ENCODE peak calls at places on chromosomes 4 and X, in four cellular contexts. R is HCT116, Y is transverse colon, D is A549. S is an unnamed sample.

GRCh38 chr4:163915896-163916295 is 421.4 kb downstream of the TMA16 start:
- DNase-seq in R (no peak), Y (no peak), D (no peak), S (no peak)

GRCh38 chr4:70715097-70715496 is 6.7 kb upstream of the RUFY3 start:
- DNase-seq in R (no peak), Y (no peak), D (no peak), S (no peak)

GRCh38 chr4:31239886-31240285 is 519.7 kb downstream of the PCDH7 start:
- DNase-seq in R (no peak), Y (no peak), D (no peak), S (no peak)

GRCh38 chr4:1728061-1728980 is 7.0 kb downstream of the TACC3 start:
- DNase-seq in R (no peak), Y (no peak), D (no peak), S (no peak)

GRCh38 chr4:48664938-48665337 is 115.1 kb downstream of the FRYL start:
- DNase-seq in R (no peak), Y (no peak), D (no peak), S (no peak)

GRCh38 chrX:44935640-44936039 is 62.7 kb downstream of the KDM6A start:
- DNase-seq in R (no peak), Y (no peak), D (no peak), S (no peak)

GRCh38 chr4:54940996-54941395 is 184.4 kb downstream of the KDR start:
- DNase-seq in R (no peak), Y (no peak), D (no peak), S (no peak)

GRCh38 chr4:145545538-145546224 is 64.0 kb downstream of the SMAD1 start:
- DNase-seq in R (peak), Y (peak), D (peak), S (peak)

GRCh38 chrX:9310596-9310995 is 154.3 kb upstream of the TBL1X start:
- DNase-seq in R (no peak), Y (no peak), D (no peak), S (no peak)

GRCh38 chr4:648579-649292 is 23.4 kb downstream of the PDE6B start:
- DNase-seq in R (no peak), Y (no peak), D (no peak), S (no peak)

GRCh38 chrX:54479471-54480122 is 16.4 kb downstream of the FGD1 start:
- DNase-seq in R (no peak), Y (no peak), D (no peak), S (no peak)

GRCh38 chr4:94665500-94666398 is 92.0 kb upstream of the BMPR1B start:
- DNase-seq in R (no peak), Y (no peak), D (peak), S (no peak)

GRCh38 chr4:121034010-121034409 is 38.3 kb downstream of the NDNF start:
- DNase-seq in R (no peak), Y (no peak), D (no peak), S (no peak)

GRCh38 chr4:154973636-154974035 is 192.6 kb downstream of the RBM46 start:
- DNase-seq in R (no peak), Y (no peak), D (no peak), S (no peak)

GRCh38 chrX:16876696-16877095 is 6.5 kb upstream of the RBBP7 start:
- DNase-seq in R (no peak), Y (no peak), D (no peak), S (no peak)

GRCh38 chrX:41922125-41922521 is 1.2 kb downstream of the CASK start:
- DNase-seq in R (no peak), Y (no peak), D (no peak), S (no peak)

GRCh38 chr4:140367738-140368137 is 5.7 kb upstream of the SCOC start:
- DNase-seq in R (peak), Y (no peak), D (no peak), S (peak)

GRCh38 chr4:11074581-11075241 is 354.0 kb downstream of the HS3ST1 start:
- DNase-seq in R (no peak), Y (no peak), D (no peak), S (no peak)

GRCh38 chr4:137343221-137343620 is 189.1 kb downstream of the PCDH18 start:
- DNase-seq in R (no peak), Y (no peak), D (no peak), S (no peak)

GRCh38 chrX:17710836-17711235 is 26.5 kb upstream of the SCML1 start:
- DNase-seq in R (no peak), Y (no peak), D (no peak), S (no peak)

GRCh38 chr4:121655320-121656268 is 41.2 kb downstream of the ANXA5 start:
- DNase-seq in R (no peak), Y (no peak), D (no peak), S (no peak)

GRCh38 chr4:157043131-157043530 is 32.8 kb upstream of the GLRB start:
- DNase-seq in R (no peak), Y (no peak), D (no peak), S (no peak)

GRCh38 chr4:5710962-5711478 is at the start of gene EVC:
- DNase-seq in R (no peak), Y (peak), D (peak), S (peak)

GRCh38 chr4:15691346-15692140 is 9.9 kb downstream of the FAM200B start:
- DNase-seq in R (no peak), Y (no peak), D (no peak), S (no peak)

GRCh38 chrX:139204576-139204902 is 326.0 kb upstream of the F9 start:
- DNase-seq in R (no peak), Y (no peak), D (no peak), S (no peak)

GRCh38 chrX:139203681-139204575 is 326.6 kb upstream of the F9 start:
- DNase-seq in R (no peak), Y (no peak), D (no peak), S (no peak)

GRCh38 chrX:139206914-139207313 is 323.6 kb upstream of the F9 start:
- DNase-seq in R (no peak), Y (no peak), D (no peak), S (no peak)

GRCh38 chrX:139202742-139203410 is 327.7 kb upstream of the F9 start:
- DNase-seq in R (no peak), Y (no peak), D (no peak), S (no peak)

GRCh38 chrX:139204903-139205667 is 325.5 kb upstream of the F9 start:
- DNase-seq in R (no peak), Y (peak), D (peak), S (no peak)
- TF ChIP-seq POLR2A in R (no peak), Y (no peak), D (no peak), S (no peak)

DNA sequence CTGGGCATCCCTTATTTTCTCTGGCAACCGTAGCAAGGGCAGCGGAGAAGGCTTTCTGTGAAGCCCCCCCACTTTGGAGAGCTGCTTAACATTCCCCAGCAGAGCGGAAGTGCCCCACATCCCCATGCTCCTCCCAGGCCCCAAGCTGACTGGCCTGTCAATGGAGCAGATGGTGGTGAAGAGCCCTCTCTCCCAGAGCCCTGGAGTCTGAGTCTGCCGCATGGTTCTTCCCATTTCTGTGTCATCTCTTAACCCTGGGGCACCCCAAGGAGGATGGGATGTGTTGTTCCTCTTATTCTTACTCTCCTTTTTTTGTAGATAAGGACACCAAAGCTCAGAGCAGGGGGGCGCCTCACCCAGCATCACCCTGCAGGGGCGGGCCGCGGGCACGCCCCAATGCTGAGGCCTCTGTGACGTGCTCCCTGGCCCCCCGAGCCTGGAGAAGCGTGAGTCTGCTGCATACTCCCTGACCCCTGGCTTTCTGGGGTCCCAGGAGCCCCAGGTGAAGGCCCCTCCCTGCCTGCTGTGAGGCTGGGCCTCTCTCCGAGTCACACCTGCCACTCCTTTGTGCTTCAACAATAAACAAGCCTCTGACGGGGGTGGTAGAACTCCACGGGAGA is 35.9 kb downstream of the ADRA2C start:
- DNase-seq in R (no peak), Y (no peak), D (no peak), S (no peak)
- TF ChIP-seq POLR2A in R (no peak), Y (no peak), D (no peak), S (no peak)

DNA sequence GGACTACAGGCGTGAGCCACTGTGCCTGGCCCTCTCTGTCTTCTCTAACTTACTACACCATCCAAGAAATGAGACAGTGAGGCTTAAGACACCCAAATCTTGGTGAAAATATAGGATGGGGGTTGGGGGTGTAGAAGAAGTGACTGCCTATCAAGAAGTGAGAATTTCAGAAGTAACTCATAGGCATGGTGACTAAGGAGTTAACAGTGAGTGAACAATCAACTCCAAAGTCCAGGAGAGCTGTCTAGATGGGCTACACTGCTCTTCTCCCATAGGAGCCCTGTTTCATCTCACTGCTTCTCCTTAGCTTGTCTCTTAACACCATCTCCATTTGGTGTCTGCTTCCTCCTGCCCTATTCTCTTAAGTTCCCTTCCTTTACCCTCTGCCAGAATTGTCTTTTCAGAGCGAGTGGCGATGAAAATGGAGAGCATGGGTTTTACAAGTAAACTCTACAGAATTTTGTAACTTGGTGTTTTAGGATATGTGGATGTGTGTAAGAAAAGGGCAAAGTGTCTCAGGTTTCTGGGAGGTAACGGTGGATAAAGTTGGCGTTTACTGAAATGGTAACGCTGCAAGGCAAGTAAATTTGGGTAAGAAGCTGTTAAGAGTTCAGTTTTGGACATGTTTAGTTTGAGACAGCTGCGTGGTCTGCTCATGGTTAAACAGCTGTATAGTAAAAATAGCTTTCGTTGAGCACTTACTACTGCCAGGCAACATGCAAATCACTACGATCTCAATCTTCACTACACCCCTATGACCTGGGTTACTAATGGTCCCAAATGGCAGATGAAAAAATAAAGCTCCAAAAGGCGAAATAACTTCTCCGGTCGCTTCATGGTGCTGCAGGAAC is 22.5 kb downstream of the FABP2 start:
- DNase-seq in R (no peak), Y (no peak), D (no peak), S (no peak)
- TF ChIP-seq POLR2A in R (no peak), Y (no peak), D (no peak), S (no peak)

GRCh38 chrX:101051549-101052302 is at the start of gene TRMT2B:
- DNase-seq in R (peak), Y (peak), D (peak), S (peak)
- TF ChIP-seq POLR2A in R (peak), Y (peak), D (peak), S (no peak)

S was measured in H54.